ENCODE peak calls at places on chromosomes 5 and 9, in seven cellular contexts. A, Z, R, L, S, M and X are unnamed samples.

GRCh38 chr5:151095341-151096000 is 14.6 kb upstream of the TNIP1 start:
- DNase-seq in M (peak), S (peak), Z (peak), R (peak), L (no peak), A (no peak), X (peak)

GRCh38 chr9:16726718-16727451 is 143.6 kb downstream of the BNC2 start:
- DNase-seq in A (peak), S (peak), R (peak), L (peak), Z (peak), M (peak), X (peak)

GRCh38 chr5:36602711-36603321 is 3.6 kb upstream of the SLC1A3 start:
- DNase-seq in M (no peak), R (peak), S (no peak), A (peak), Z (no peak), L (no peak), X (peak)

GRCh38 chr9:4238522-4238921 is 61.3 kb downstream of the GLIS3 start:
- DNase-seq in Z (no peak), R (no peak), M (no peak), A (no peak), L (no peak), S (no peak), X (no peak)

GRCh38 chr5:88786217-88786560 is 96.8 kb downstream of the MEF2C start:
- DNase-seq in Z (no peak), S (no peak), L (no peak), A (no peak), M (no peak), R (no peak), X (peak)

GRCh38 chr9:89483592-89484474 is 14.1 kb downstream of the SEMA4D start:
- DNase-seq in S (no peak), Z (no peak), R (no peak), M (no peak), A (peak), L (no peak), X (no peak)

GRCh38 chr5:98599016-98599415 is 174.4 kb upstream of the RGMB start:
- DNase-seq in R (no peak), Z (no peak), S (no peak), A (no peak), L (no peak), M (no peak), X (peak)

GRCh38 chr9:120308495-120308894 is 271.5 kb downstream of the CDK5RAP2 start:
- DNase-seq in Z (no peak), S (no peak), L (no peak), A (no peak), M (no peak), R (no peak), X (no peak)

GRCh38 chr5:17381926-17382325 is 116.1 kb upstream of the TAF11L2 start:
- DNase-seq in R (no peak), M (no peak), A (peak), S (no peak), L (no peak), Z (no peak), X (no peak)

GRCh38 chr5:157431544-157432200 is 28.3 kb upstream of the NIPAL4 start:
- DNase-seq in L (peak), S (peak), Z (no peak), R (peak), M (no peak), A (peak), X (peak)

GRCh38 chr9:121837113-121838010 is 185.9 kb downstream of the DAB2IP start:
- DNase-seq in L (no peak), R (no peak), M (peak), Z (peak), S (no peak), A (no peak), X (no peak)

GRCh38 chr9:126399251-126399650 is 72.6 kb downstream of the MVB12B start:
- DNase-seq in S (no peak), L (no peak), Z (no peak), M (no peak), R (no peak), A (no peak), X (no peak)

GRCh38 chr5:178126556-178126955 is 4.3 kb upstream of the RMND5B start:
- DNase-seq in A (no peak), Z (no peak), S (no peak), R (no peak), M (no peak), L (no peak), X (no peak)

GRCh38 chr5:1847611-1848010 is 35.1 kb downstream of the IRX4 start:
- DNase-seq in L (no peak), A (no peak), Z (no peak), M (no peak), R (no peak), S (no peak), X (no peak)

GRCh38 chr9:72489986-72490385 is 31.4 kb upstream of the TMC1 start:
- DNase-seq in R (no peak), L (no peak), A (no peak), S (no peak), Z (no peak), M (no peak), X (no peak)

GRCh38 chr5:40480392-40480791 is 199.3 kb upstream of the PTGER4 start:
- DNase-seq in A (no peak), M (no peak), L (no peak), Z (no peak), S (no peak), R (no peak), X (no peak)

GRCh38 chr9:94056442-94056974 is 27.8 kb upstream of the PTPDC1 start:
- DNase-seq in S (no peak), A (no peak), R (no peak), M (no peak), Z (no peak), L (peak), X (peak)

GRCh38 chr9:87707805-87708500 is 18.0 kb upstream of the CTSL start:
- DNase-seq in L (no peak), S (no peak), M (no peak), Z (no peak), R (no peak), A (no peak), X (no peak)

GRCh38 chr5:141668601-141669265 is 13.3 kb downstream of the ARAP3 start:
- DNase-seq in Z (no peak), M (no peak), L (no peak), S (no peak), R (no peak), A (no peak), X (no peak)

GRCh38 chr5:107383414-107383813 is 287.3 kb downstream of the EFNA5 start:
- DNase-seq in Z (no peak), R (peak), M (no peak), L (no peak), A (no peak), S (no peak), X (no peak)

GRCh38 chr9:122261469-122261881 is 3.2 kb downstream of the RBM18 start:
- DNase-seq in S (no peak), A (peak), L (peak), R (peak), Z (peak), M (peak), X (peak)

GRCh38 chr5:95963650-95964410 is 2.2 kb upstream of the ELL2 start:
- DNase-seq in A (no peak), R (no peak), M (no peak), Z (no peak), S (no peak), L (peak), X (peak)

GRCh38 chr5:8233479-8233878 is 364.5 kb downstream of the MTRR start:
- DNase-seq in M (no peak), R (no peak), S (no peak), L (no peak), Z (no peak), A (no peak), X (no peak)

GRCh38 chr5:54703091-54703490 is 185.5 kb downstream of the SNX18 start:
- DNase-seq in R (peak), A (no peak), L (peak), S (peak), Z (peak), M (peak), X (peak)

GRCh38 chr9:37972346-37972745 is 68.4 kb upstream of the SLC25A51 start:
- DNase-seq in S (no peak), Z (no peak), R (no peak), A (no peak), M (no peak), L (no peak), X (no peak)

GRCh38 chr9:33408087-33408486 is 5.7 kb upstream of the AQP7 start:
- DNase-seq in L (no peak), S (no peak), R (no peak), Z (no peak), A (no peak), M (no peak), X (no peak)

GRCh38 chr5:17282283-17283120 is 65.1 kb downstream of the BASP1 start:
- DNase-seq in M (no peak), A (no peak), R (no peak), S (no peak), Z (no peak), L (peak), X (no peak)

GRCh38 chr9:124283232-124283814 is 25.6 kb downstream of the NEK6 start:
- DNase-seq in M (no peak), S (no peak), L (no peak), Z (no peak), A (no peak), R (no peak), X (no peak)

GRCh38 chr5:55066278-55066677 is 36.2 kb upstream of the GZMA start:
- DNase-seq in L (no peak), A (no peak), Z (no peak), M (no peak), R (no peak), S (no peak), X (no peak)

GRCh38 chr9:110526426-110526825 is 53.1 kb downstream of the SVEP1 start:
- DNase-seq in A (no peak), R (no peak), L (peak), M (no peak), S (peak), Z (no peak), X (no peak)

GRCh38 chr5:90645024-90645610 is 86.5 kb downstream of the ADGRV1 start:
- DNase-seq in L (no peak), R (peak), A (no peak), S (no peak), M (no peak), Z (no peak), X (no peak)

GRCh38 chr5:29099585-29099984 is 2061.2 kb upstream of the CDH9 start:
- DNase-seq in A (no peak), L (no peak), Z (no peak), S (no peak), R (no peak), M (no peak), X (no peak)

GRCh38 chr5:180138214-180138975 is 66.8 kb upstream of the RNF130 start:
- DNase-seq in M (no peak), L (no peak), A (no peak), S (no peak), Z (no peak), R (no peak), X (no peak)

GRCh38 chr5:122933926-122934325 is 88.5 kb downstream of the SNX24 start:
- DNase-seq in A (no peak), M (no peak), Z (no peak), R (no peak), S (no peak), L (no peak), X (no peak)

GRCh38 chr9:111427186-111427585 is 57.0 kb downstream of the ECPAS start:
- DNase-seq in L (peak), M (no peak), S (no peak), A (no peak), Z (no peak), R (peak), X (peak)

GRCh38 chr5:135678640-135679268 is 100.0 kb upstream of the CXCL14 start:
- DNase-seq in Z (no peak), R (no peak), L (no peak), S (no peak), A (no peak), M (no peak), X (no peak)

GRCh38 chr5:135683227-135683626 is 104.4 kb upstream of the CXCL14 start:
- DNase-seq in S (no peak), L (no peak), A (no peak), Z (no peak), M (no peak), R (no peak), X (no peak)

DNA sequence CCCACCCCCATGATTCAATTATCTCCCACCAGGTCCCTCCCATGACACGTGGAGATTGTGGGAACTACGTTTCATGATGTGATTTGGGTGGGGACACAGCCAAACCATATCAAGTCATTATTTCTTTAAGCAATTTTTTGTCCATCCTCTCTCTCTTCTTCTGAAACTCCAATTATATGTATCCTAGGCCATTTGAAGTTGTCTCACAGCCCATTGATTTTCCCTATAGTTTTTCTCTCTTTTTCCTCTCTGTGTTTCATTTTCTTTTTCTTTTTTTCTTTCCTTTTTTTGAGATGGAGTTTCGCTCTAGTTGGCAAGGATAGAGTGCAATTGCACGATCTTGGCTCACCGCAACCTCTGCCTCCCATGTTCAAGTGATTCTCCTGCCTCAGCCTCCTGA is 101.9 kb upstream of the CXCL14 start:
- DNase-seq in Z (no peak), R (no peak), S (no peak), A (no peak), M (no peak), L (no peak), X (no peak)
- TF ChIP-seq CTCF in Z (no peak), R (no peak), S (no peak), A (no peak), M (no peak), L (no peak), X (no peak)

GRCh38 chr5:33801292-33801691 is 90.5 kb downstream of the ADAMTS12 start:
- DNase-seq in L (no peak), S (no peak), Z (no peak), R (no peak), A (no peak), M (no peak), X (no peak)

GRCh38 chr5:33794550-33795300 is 97.1 kb downstream of the ADAMTS12 start:
- DNase-seq in R (no peak), Z (no peak), S (no peak), L (no peak), M (no peak), A (no peak), X (no peak)

GRCh38 chr5:33795532-33795931 is 96.3 kb downstream of the ADAMTS12 start:
- DNase-seq in R (no peak), L (no peak), Z (no peak), S (no peak), A (no peak), M (no peak), X (no peak)

GRCh38 chr5:33800221-33800950 is 91.4 kb downstream of the ADAMTS12 start:
- DNase-seq in Z (no peak), R (peak), S (no peak), M (no peak), L (no peak), A (no peak), X (no peak)
- TF ChIP-seq CTCF in Z (no peak), R (no peak), S (no peak), M (no peak), L (peak), A (no peak), X (no peak)

DNA sequence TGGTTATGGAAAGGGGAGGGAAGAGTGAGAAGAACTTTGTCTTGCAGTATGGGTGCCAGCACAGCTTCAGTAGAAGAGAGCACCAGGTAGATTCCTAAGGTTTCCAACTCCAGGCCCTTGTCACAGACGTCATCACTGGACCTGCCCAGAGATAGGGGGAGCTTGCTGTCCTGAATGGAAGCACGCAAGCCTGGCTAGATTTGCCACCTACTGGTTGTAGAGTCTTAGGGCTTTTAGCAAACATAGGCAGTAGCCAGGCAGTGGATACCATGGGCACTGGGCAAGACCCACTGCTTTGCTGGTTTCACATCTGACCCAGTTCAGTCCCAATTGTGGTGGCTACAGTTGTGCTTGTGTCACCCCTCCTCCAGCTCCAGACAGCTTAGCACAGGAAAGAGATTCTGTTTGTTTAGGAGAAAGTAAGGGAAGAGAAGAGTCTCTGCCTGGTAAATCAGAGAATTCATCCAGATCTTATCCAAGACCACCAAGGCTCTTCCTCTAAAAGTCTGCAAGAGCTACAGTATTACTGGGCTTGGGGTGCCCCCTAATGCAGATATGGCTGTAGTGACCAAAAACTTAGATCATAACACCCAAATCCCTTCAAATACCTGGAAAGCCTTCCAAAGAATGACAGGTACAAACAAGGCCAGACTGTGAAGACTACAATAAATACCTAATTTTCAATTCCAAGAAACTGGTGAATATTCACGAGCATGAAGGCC is 158.9 kb downstream of the HINT1 start:
- DNase-seq in A (no peak), S (no peak), L (peak), M (no peak), Z (no peak), R (peak), X (no peak)
- TF ChIP-seq CTCF in A (no peak), S (peak), L (peak), M (no peak), Z (no peak), R (peak), X (no peak)

GRCh38 chr5:61468483-61468865 is 136.4 kb downstream of the ZSWIM6 start:
- DNase-seq in L (peak), R (peak), M (no peak), S (no peak), Z (no peak), A (no peak), X (no peak)
- TF ChIP-seq CTCF in L (peak), R (peak), M (no peak), S (no peak), Z (no peak), A (no peak), X (no peak)

DNA sequence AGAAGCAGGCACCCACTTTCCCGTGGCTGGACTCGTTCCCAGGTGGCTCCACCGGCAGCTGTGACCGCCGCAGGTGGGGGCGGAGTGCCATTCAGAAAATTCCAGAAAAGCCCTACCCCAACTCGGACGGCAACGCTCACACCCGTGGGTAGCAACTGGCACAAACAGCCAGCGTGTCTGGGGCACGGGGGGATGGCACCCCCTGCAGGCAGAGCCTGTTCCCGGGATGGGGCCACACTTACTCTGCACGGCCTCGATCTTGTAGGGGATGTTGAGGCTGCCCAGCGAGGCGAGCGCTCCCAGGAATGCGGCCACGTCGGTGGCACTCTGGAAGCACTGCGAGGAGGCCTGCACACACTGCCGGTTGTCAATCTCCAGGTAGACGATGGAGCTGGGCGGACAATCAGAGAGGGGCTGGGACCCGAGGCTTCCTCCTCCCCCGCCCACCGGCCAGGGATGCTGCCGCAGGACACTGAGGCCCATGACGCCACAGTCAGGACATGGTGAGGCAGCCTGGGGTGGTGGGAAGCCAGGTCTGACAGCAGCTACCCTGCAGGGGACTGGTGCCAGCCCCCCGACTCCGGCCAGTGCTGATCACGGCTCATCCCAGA is 20.2 kb upstream of the SEC16A start:
- DNase-seq in M (no peak), S (no peak), A (no peak), R (no peak), L (no peak), Z (no peak), X (no peak)
- TF ChIP-seq CTCF in M (no peak), S (no peak), A (no peak), R (no peak), L (peak), Z (no peak), X (no peak)

GRCh38 chr5:160390787-160391696 is 8.8 kb downstream of the FAM200C start:
- DNase-seq in M (no peak), R (peak), Z (no peak), S (no peak), L (peak), A (no peak), X (peak)
- TF ChIP-seq CTCF in M (no peak), R (peak), Z (peak), S (peak), L (peak), A (peak), X (peak)

DNA sequence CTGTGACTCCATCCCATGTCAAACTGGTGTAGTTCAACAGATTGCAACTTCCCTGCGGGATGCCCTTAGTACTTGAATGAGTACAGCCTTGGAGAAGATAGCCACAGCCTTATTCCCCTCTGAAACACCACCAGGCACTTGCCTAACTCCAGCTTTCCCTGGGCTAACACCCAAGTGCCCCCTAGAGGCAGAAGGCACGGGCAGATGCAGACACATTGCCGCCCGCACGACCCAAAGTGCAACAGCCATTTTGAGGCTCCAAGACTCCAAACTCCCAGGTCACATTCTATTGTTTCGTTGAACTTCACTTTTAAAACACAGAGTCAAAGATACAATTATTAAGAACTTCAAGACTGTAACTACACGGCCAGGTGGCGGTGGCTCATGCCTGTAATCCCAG is 163.6 kb upstream of the CDH6 start:
- DNase-seq in S (no peak), R (peak), Z (no peak), M (no peak), A (no peak), L (peak), X (no peak)
- TF ChIP-seq CTCF in S (no peak), R (no peak), Z (no peak), M (no peak), A (no peak), L (peak), X (no peak)

DNA sequence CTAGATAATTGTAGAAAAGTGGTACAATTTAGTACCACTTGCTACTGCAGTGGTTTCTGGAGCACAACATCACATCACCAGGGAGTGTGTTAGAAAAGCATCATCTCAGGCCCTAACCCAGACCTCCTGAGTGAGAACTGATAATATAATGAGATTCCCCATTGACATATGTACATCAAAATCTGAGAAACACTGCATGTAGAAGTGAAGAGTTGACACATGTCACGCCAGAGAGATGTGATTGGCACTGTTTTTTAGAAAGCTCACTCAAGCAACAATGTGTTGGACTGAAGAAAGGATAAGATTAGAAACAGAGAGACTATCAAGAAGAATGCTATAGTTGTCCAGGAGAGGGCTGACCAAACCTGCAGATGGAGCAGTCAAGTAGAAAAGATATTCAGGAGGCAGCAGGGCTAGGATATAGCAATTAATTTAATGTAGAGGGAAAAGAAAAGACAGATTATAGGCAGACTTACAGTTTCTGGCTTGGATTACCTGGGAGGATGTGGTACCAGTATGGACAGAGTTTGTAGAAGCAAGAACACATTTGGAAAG is 324.4 kb upstream of the ADAMTSL1 start:
- DNase-seq in M (no peak), S (no peak), Z (no peak), A (no peak), R (no peak), L (no peak), X (peak)
- TF ChIP-seq CTCF in M (no peak), S (no peak), Z (no peak), A (no peak), R (no peak), L (no peak), X (no peak)